ENCODE peak calls at places on chromosomes 4 and X, in seven cellular contexts. X is glutamatergic neuron; G is stimulated activated CD4-positive, alpha-beta T cell treated with anti-CD3 and anti-CD28 coated beads, Interleukin-1b, Interleukin-23, amount 100 ng/mL, for 48 hours; F is tibial artery; U is T-cell; R is colonic mucosa; A is NCI-H1092 treated with DMSO at 0.1 percent for 48 hours. V is an unnamed sample.

GRCh38 chrX:54807524-54808108 is at the start of gene MAGED2:
- DNase-seq in U (peak; percentile 49), X (peak; percentile 58), A (peak; percentile 36), F (peak; percentile 77), G (peak; percentile 10), R (peak; percentile 37), V (no peak)

GRCh38 chr4:68360570-68360969 is 10.7 kb upstream of the YTHDC1 start:
- DNase-seq in A (no peak), G (no peak), F (no peak), X (no peak), R (no peak), U (no peak), V (no peak)

GRCh38 chrX:81195712-81196111 is 6.0 kb downstream of the HMGN5 start:
- DNase-seq in A (peak; percentile 35), X (peak; percentile 47), G (peak; percentile 39), F (no peak), U (peak; percentile 37), R (peak; percentile 68), V (no peak)

GRCh38 chr4:165204462-165204830 is 2.9 kb upstream of the KLHL2 start:
- DNase-seq in R (no peak), A (no peak), X (no peak), F (no peak), G (no peak), U (no peak), V (no peak)

GRCh38 chr4:101104264-101105052 is 242.9 kb downstream of the PPP3CA start:
- DNase-seq in G (no peak), X (no peak), A (peak; percentile 22), F (no peak), R (no peak), U (no peak), V (no peak)

GRCh38 chr4:2301221-2301642 is 39.3 kb upstream of the MXD4 start:
- DNase-seq in X (no peak), R (peak; percentile 14), A (no peak), F (peak; percentile 51), G (no peak), U (no peak), V (no peak)

GRCh38 chrX:54447461-54447860 is 7.3 kb downstream of the TSR2 start:
- DNase-seq in R (no peak), X (no peak), F (no peak), G (no peak), U (no peak), A (no peak), V (no peak)

GRCh38 chrX:103175944-103176753 is 38.8 kb upstream of the BEX4 start:
- DNase-seq in R (peak; percentile 62), A (peak; percentile 50), X (peak; percentile 72), F (peak; percentile 64), U (peak; percentile 57), G (peak; percentile 19), V (peak; percentile 3)

GRCh38 chrX:1935805-1936204 is 320.9 kb downstream of the ASMT start:
- DNase-seq in A (no peak), R (no peak), G (no peak), X (no peak), U (no peak), F (no peak), V (no peak)

GRCh38 chrX:6574762-6575161 is 39.8 kb upstream of the VCX3A start:
- DNase-seq in R (no peak), U (no peak), F (no peak), G (no peak), A (no peak), X (peak; percentile 24), V (no peak)

GRCh38 chr4:16574981-16575380 is 323.5 kb downstream of the LDB2 start:
- DNase-seq in X (no peak), F (no peak), A (no peak), R (no peak), U (no peak), G (no peak), V (no peak)

GRCh38 chr4:2251795-2252529 is 9.9 kb downstream of the MXD4 start:
- DNase-seq in G (peak; percentile 1), U (no peak), F (no peak), R (peak; percentile 9), X (peak; percentile 10), A (no peak), V (no peak)

GRCh38 chr4:111535792-111536191 is 609.5 kb upstream of the FAM241A start:
- DNase-seq in G (no peak), A (no peak), X (no peak), F (no peak), R (no peak), U (no peak), V (no peak)

GRCh38 chrX:136899206-136899605 is 18.7 kb upstream of the RBMX start:
- DNase-seq in A (no peak), F (no peak), R (no peak), X (no peak), G (no peak), U (no peak), V (no peak)

GRCh38 chrX:30865020-30865419 is 24.0 kb downstream of the TAB3 start:
- DNase-seq in G (no peak), A (no peak), U (peak; percentile 4), R (no peak), F (no peak), X (no peak), V (no peak)

GRCh38 chrX:136629084-136629750 is 18.7 kb upstream of the CD40LG start:
- DNase-seq in U (no peak), F (no peak), G (no peak), A (no peak), R (no peak), X (no peak), V (no peak)

GRCh38 chrX:18210470-18210869 is 10.2 kb downstream of the BEND2 start:
- DNase-seq in R (no peak), G (no peak), F (no peak), U (no peak), A (peak; percentile 38), X (no peak), V (no peak)

GRCh38 chr4:23945521-23946017 is 55.7 kb upstream of the PPARGC1A start:
- DNase-seq in U (no peak), G (no peak), R (no peak), A (no peak), F (no peak), X (no peak), V (peak; percentile 80)

GRCh38 chrX:78321809-78322208 is 5.6 kb downstream of the CYSLTR1 start:
- DNase-seq in R (peak; percentile 39), U (peak; percentile 61), G (peak; percentile 23), A (no peak), X (no peak), F (peak; percentile 58), V (no peak)

GRCh38 chrX:37348237-37349130 is 680 bp upstream of the PRRG1 start:
- DNase-seq in U (no peak), R (no peak), G (no peak), X (no peak), F (no peak), A (no peak), V (no peak)

GRCh38 chrX:45233541-45233940 is 32.9 kb upstream of the DIPK2B start:
- DNase-seq in R (no peak), X (no peak), A (no peak), G (no peak), F (no peak), U (no peak), V (no peak)

GRCh38 chrX:134026732-134027311 is 41.4 kb upstream of the GPC3 start:
- DNase-seq in G (peak; percentile 28), F (peak; percentile 56), U (peak; percentile 13), A (peak; percentile 46), X (peak; percentile 31), R (peak; percentile 67), V (no peak)

GRCh38 chr4:8828869-8829268 is 42.8 kb downstream of the HMX1 start:
- DNase-seq in F (no peak), X (no peak), A (no peak), G (no peak), U (no peak), R (no peak), V (no peak)

GRCh38 chrX:41265615-41266014 is 68.3 kb upstream of the DDX3X start:
- DNase-seq in G (peak; percentile 81), X (no peak), A (no peak), F (peak; percentile 79), R (no peak), U (peak; percentile 50), V (no peak)

GRCh38 chr4:107392951-107393350 is 327.1 kb downstream of the PAPSS1 start:
- DNase-seq in G (no peak), X (no peak), F (no peak), U (no peak), R (peak; percentile 19), A (no peak), V (no peak)

GRCh38 chr4:16764622-16765021 is 133.8 kb downstream of the LDB2 start:
- DNase-seq in A (no peak), R (no peak), U (no peak), G (no peak), F (no peak), X (peak; percentile 27), V (no peak)

GRCh38 chrX:18994713-18995112 is 10.8 kb upstream of the PHKA2 start:
- DNase-seq in X (no peak), A (no peak), U (no peak), G (no peak), R (no peak), F (no peak), V (peak; percentile 0)

GRCh38 chr4:145069361-145069760 is 28.6 kb downstream of the ANAPC10 start:
- DNase-seq in A (no peak), G (no peak), F (no peak), X (no peak), U (no peak), R (no peak), V (no peak)

GRCh38 chr4:1998296-1998695 is 10.5 kb downstream of the NELFA start:
- DNase-seq in X (no peak), U (no peak), G (no peak), R (no peak), A (no peak), F (no peak), V (no peak)

GRCh38 chrX:67523932-67524331 is 19.9 kb upstream of the AR start:
- DNase-seq in F (no peak), G (no peak), R (no peak), X (no peak), A (no peak), U (no peak), V (no peak)

GRCh38 chr4:169774466-169775445 is 17.0 kb upstream of the HPF1 start:
- DNase-seq in G (no peak), X (peak; percentile 52), R (no peak), U (peak; percentile 25), A (no peak), F (no peak), V (no peak)

GRCh38 chr4:164904336-164904735 is 27.4 kb downstream of the APELA start:
- DNase-seq in G (no peak), A (no peak), R (no peak), X (no peak), U (no peak), F (no peak), V (no peak)

GRCh38 chrX:45421806-45422205 is 221.1 kb upstream of the DIPK2B start:
- DNase-seq in R (no peak), A (no peak), X (no peak), F (no peak), G (no peak), U (no peak), V (no peak)

GRCh38 chrX:154072192-154072591 is 25.3 kb downstream of the MECP2 start:
- DNase-seq in U (no peak), A (no peak), R (no peak), F (no peak), G (no peak), X (no peak), V (no peak)

GRCh38 chr4:178632415-178632814 is 1190.2 kb upstream of the AGA start:
- DNase-seq in U (no peak), R (no peak), A (no peak), X (no peak), G (no peak), F (no peak), V (peak; percentile 39)

GRCh38 chrX:154368630-154369452 is 5.6 kb downstream of the FLNA start:
- DNase-seq in A (no peak), R (peak; percentile 59), X (peak; percentile 24), G (peak; percentile 93), U (peak; percentile 83), F (peak; percentile 84), V (peak; percentile 79)

V was measured in T1000.